ENCODE peak calls at places on chromosome 20, in nine cellular contexts. One of them, this sample, is unnamed.

GRCh38 chr20:49570828-49571552 is 3.1 kb upstream of the PTGIS start:
- DNase-seq in brain microvascular endothelial cell: peak; percentile 43
- DNase-seq in brain pericyte: no peak
- DNase-seq in lower lobe of right lung: no peak
- DNase-seq in H9: no peak
- DNase-seq in nephron progenitor cell: no peak
- DNase-seq in occipital lobe: no peak
- DNase-seq in stimulated activated CD4-positive, alpha-beta T cell treated with anti-CD3 and anti-CD28 coated beads, Interleukin-4, amount 100 ng/mL, for 48 hours: no peak
- DNase-seq in activated CD4-positive, CD25-positive, alpha-beta regulatory T cell: no peak
- DNase-seq in this sample: no peak

GRCh38 chr20:32485770-32486248 is 99.3 kb downstream of the NOL4L start:
- DNase-seq in activated CD4-positive, CD25-positive, alpha-beta regulatory T cell: no peak
- DNase-seq in H9: no peak
- DNase-seq in nephron progenitor cell: no peak
- DNase-seq in stimulated activated CD4-positive, alpha-beta T cell treated with anti-CD3 and anti-CD28 coated beads, Interleukin-4, amount 100 ng/mL, for 48 hours: no peak
- DNase-seq in brain pericyte: no peak
- DNase-seq in occipital lobe: no peak
- DNase-seq in brain microvascular endothelial cell: no peak
- DNase-seq in lower lobe of right lung: no peak
- DNase-seq in this sample: peak; percentile 36

GRCh38 chr20:5680227-5680626 is 70.0 kb upstream of the SHLD1 start:
- DNase-seq in activated CD4-positive, CD25-positive, alpha-beta regulatory T cell: no peak
- DNase-seq in stimulated activated CD4-positive, alpha-beta T cell treated with anti-CD3 and anti-CD28 coated beads, Interleukin-4, amount 100 ng/mL, for 48 hours: no peak
- DNase-seq in lower lobe of right lung: no peak
- DNase-seq in H9: no peak
- DNase-seq in nephron progenitor cell: no peak
- DNase-seq in brain pericyte: no peak
- DNase-seq in brain microvascular endothelial cell: no peak
- DNase-seq in occipital lobe: no peak
- DNase-seq in this sample: no peak

GRCh38 chr20:45783656-45784294 is 7.9 kb downstream of the WFDC3 start:
- DNase-seq in nephron progenitor cell: no peak
- DNase-seq in activated CD4-positive, CD25-positive, alpha-beta regulatory T cell: no peak
- DNase-seq in lower lobe of right lung: peak; percentile 54
- DNase-seq in brain microvascular endothelial cell: no peak
- DNase-seq in H9: no peak
- DNase-seq in occipital lobe: no peak
- DNase-seq in stimulated activated CD4-positive, alpha-beta T cell treated with anti-CD3 and anti-CD28 coated beads, Interleukin-4, amount 100 ng/mL, for 48 hours: no peak
- DNase-seq in brain pericyte: no peak
- DNase-seq in this sample: no peak

GRCh38 chr20:31562241-31562640 is 42.8 kb upstream of the ID1 start:
- DNase-seq in H9: no peak
- DNase-seq in stimulated activated CD4-positive, alpha-beta T cell treated with anti-CD3 and anti-CD28 coated beads, Interleukin-4, amount 100 ng/mL, for 48 hours: no peak
- DNase-seq in activated CD4-positive, CD25-positive, alpha-beta regulatory T cell: no peak
- DNase-seq in brain pericyte: no peak
- DNase-seq in brain microvascular endothelial cell: no peak
- DNase-seq in occipital lobe: no peak
- DNase-seq in lower lobe of right lung: no peak
- DNase-seq in nephron progenitor cell: no peak
- DNase-seq in this sample: no peak

GRCh38 chr20:8901237-8902025 is 167.5 kb upstream of the PLCB4 start:
- DNase-seq in brain pericyte: no peak
- DNase-seq in nephron progenitor cell: no peak
- DNase-seq in occipital lobe: no peak
- DNase-seq in brain microvascular endothelial cell: no peak
- DNase-seq in stimulated activated CD4-positive, alpha-beta T cell treated with anti-CD3 and anti-CD28 coated beads, Interleukin-4, amount 100 ng/mL, for 48 hours: no peak
- DNase-seq in lower lobe of right lung: no peak
- DNase-seq in activated CD4-positive, CD25-positive, alpha-beta regulatory T cell: no peak
- DNase-seq in H9: no peak
- DNase-seq in this sample: no peak

GRCh38 chr20:48425776-48426175 is 402.0 kb downstream of the PREX1 start:
- DNase-seq in occipital lobe: no peak
- DNase-seq in stimulated activated CD4-positive, alpha-beta T cell treated with anti-CD3 and anti-CD28 coated beads, Interleukin-4, amount 100 ng/mL, for 48 hours: no peak
- DNase-seq in H9: no peak
- DNase-seq in brain pericyte: no peak
- DNase-seq in nephron progenitor cell: no peak
- DNase-seq in activated CD4-positive, CD25-positive, alpha-beta regulatory T cell: no peak
- DNase-seq in lower lobe of right lung: no peak
- DNase-seq in brain microvascular endothelial cell: no peak
- DNase-seq in this sample: no peak

GRCh38 chr20:54848262-54848661 is 372.9 kb downstream of the DOK5 start:
- DNase-seq in activated CD4-positive, CD25-positive, alpha-beta regulatory T cell: no peak
- DNase-seq in lower lobe of right lung: no peak
- DNase-seq in brain microvascular endothelial cell: no peak
- DNase-seq in occipital lobe: no peak
- DNase-seq in nephron progenitor cell: no peak
- DNase-seq in H9: no peak
- DNase-seq in stimulated activated CD4-positive, alpha-beta T cell treated with anti-CD3 and anti-CD28 coated beads, Interleukin-4, amount 100 ng/mL, for 48 hours: no peak
- DNase-seq in brain pericyte: no peak
- DNase-seq in this sample: no peak

GRCh38 chr20:44938637-44939036 is 21.6 kb downstream of the TOMM34 start:
- DNase-seq in brain pericyte: no peak
- DNase-seq in lower lobe of right lung: no peak
- DNase-seq in nephron progenitor cell: no peak
- DNase-seq in stimulated activated CD4-positive, alpha-beta T cell treated with anti-CD3 and anti-CD28 coated beads, Interleukin-4, amount 100 ng/mL, for 48 hours: no peak
- DNase-seq in activated CD4-positive, CD25-positive, alpha-beta regulatory T cell: no peak
- DNase-seq in H9: no peak
- DNase-seq in occipital lobe: peak; percentile 11
- DNase-seq in brain microvascular endothelial cell: no peak
- DNase-seq in this sample: no peak

GRCh38 chr20:52261792-52262191 is 70.2 kb upstream of the ZFP64 start:
- DNase-seq in brain microvascular endothelial cell: no peak
- DNase-seq in activated CD4-positive, CD25-positive, alpha-beta regulatory T cell: no peak
- DNase-seq in lower lobe of right lung: no peak
- DNase-seq in H9: no peak
- DNase-seq in stimulated activated CD4-positive, alpha-beta T cell treated with anti-CD3 and anti-CD28 coated beads, Interleukin-4, amount 100 ng/mL, for 48 hours: no peak
- DNase-seq in occipital lobe: no peak
- DNase-seq in brain pericyte: no peak
- DNase-seq in nephron progenitor cell: no peak
- DNase-seq in this sample: no peak

This sample was measured in ecto neural progenitor cell.